ENCODE peak calls at places on chromosomes 12 and 14, in eight cellular contexts. C is suprapubic skin, H is transverse colon, P is GM12878, U is prostate gland, S is HCT116, O is GM23338, V is stomach. M is an unnamed sample.

GRCh38 chr12:49956663-49957569 is 4.8 kb upstream of the AQP5 start:
- DNase-seq in C (no peak), H (no peak), P (no peak), U (no peak), S (no peak), O (no peak), V (no peak), M (no peak)

GRCh38 chr12:78407722-78408121 is 456.9 kb upstream of the SYT1 start:
- DNase-seq in C (no peak), H (no peak), P (no peak), U (no peak), S (no peak), O (no peak), V (no peak), M (no peak)

GRCh38 chr14:34043627-34044372 is 92.9 kb upstream of the EGLN3 start:
- DNase-seq in C (no peak), H (no peak), P (peak; percentile 97), U (no peak), S (peak; percentile 82), O (peak; percentile 35), V (no peak), M (no peak)

GRCh38 chr12:98894412-98895085 is 249.5 kb downstream of the APAF1 start:
- DNase-seq in C (no peak), H (no peak), P (no peak), U (no peak), S (no peak), O (peak; percentile 74), V (no peak), M (no peak)

GRCh38 chr12:121240484-121241202 is 30.7 kb downstream of the P2RX4 start:
- DNase-seq in C (peak; percentile 85), H (peak; percentile 75), P (no peak), U (peak; percentile 19), S (no peak), O (peak; percentile 66), V (peak; percentile 58), M (peak; percentile 96)

GRCh38 chr12:83753205-83753604 is 1066.5 kb downstream of the TMTC2 start:
- DNase-seq in C (no peak), H (no peak), P (no peak), U (no peak), S (no peak), O (no peak), V (no peak), M (no peak)

GRCh38 chr12:50400104-50400637 is 514 bp upstream of the LARP4 start:
- DNase-seq in C (no peak), H (no peak), P (no peak), U (no peak), S (no peak), O (no peak), V (no peak), M (no peak)

GRCh38 chr12:66962316-66962715 is 283.4 kb upstream of the GRIP1 start:
- DNase-seq in C (no peak), H (no peak), P (no peak), U (no peak), S (no peak), O (no peak), V (no peak), M (no peak)

GRCh38 chr14:96095581-96096476 is 56.7 kb downstream of the C14orf132 start:
- DNase-seq in C (peak; percentile 81), H (no peak), P (no peak), U (peak; percentile 27), S (no peak), O (peak; percentile 43), V (peak; percentile 64), M (no peak)

GRCh38 chr14:60396718-60397343 is 89.0 kb downstream of the C14orf39 start:
- DNase-seq in C (no peak), H (no peak), P (no peak), U (no peak), S (no peak), O (peak; percentile 25), V (no peak), M (no peak)

GRCh38 chr14:106831322-106831720 is 1304.9 kb downstream of the TMEM121 start:
- DNase-seq in C (no peak), H (peak; percentile 66), P (no peak), U (no peak), S (no peak), O (peak; percentile 31), V (no peak), M (peak; percentile 81)

GRCh38 chr14:34824826-34825225 is 50.3 kb downstream of the BAZ1A start:
- DNase-seq in C (no peak), H (no peak), P (no peak), U (no peak), S (no peak), O (no peak), V (no peak), M (no peak)

GRCh38 chr12:105561981-105562726 is 231.7 kb downstream of the C12orf75 start:
- DNase-seq in C (no peak), H (peak; percentile 31), P (no peak), U (peak; percentile 55), S (peak; percentile 76), O (peak; percentile 6), V (peak; percentile 33), M (no peak)

GRCh38 chr12:108962256-108962655 is 58.6 kb downstream of the SVOP start:
- DNase-seq in C (no peak), H (no peak), P (no peak), U (no peak), S (no peak), O (no peak), V (no peak), M (no peak)

GRCh38 chr12:84091642-84092041 is 821.0 kb downstream of the SLC6A15 start:
- DNase-seq in C (no peak), H (no peak), P (no peak), U (no peak), S (no peak), O (no peak), V (no peak), M (peak; percentile 49)

GRCh38 chr12:110923692-110924334 is 3.4 kb upstream of the MYL2 start:
- DNase-seq in C (no peak), H (no peak), P (no peak), U (no peak), S (no peak), O (no peak), V (no peak), M (peak; percentile 58)

GRCh38 chr12:57173089-57173488 is 25.7 kb upstream of the LRP1-AS start:
- DNase-seq in C (no peak), H (no peak), P (no peak), U (no peak), S (no peak), O (peak; percentile 84), V (no peak), M (no peak)

GRCh38 chr12:56839489-56840442 is 76.6 kb downstream of the HSD17B6 start:
- DNase-seq in C (no peak), H (peak; percentile 47), P (peak; percentile 2), U (peak; percentile 24), S (peak; percentile 48), O (peak; percentile 87), V (peak; percentile 29), M (peak; percentile 77)

GRCh38 chr14:24911324-24912095 is 138.4 kb downstream of the STXBP6 start:
- DNase-seq in C (no peak), H (no peak), P (peak; percentile 27), U (no peak), S (no peak), O (no peak), V (no peak), M (no peak)

GRCh38 chr12:57452937-57453509 is 2.1 kb upstream of the INHBE start:
- DNase-seq in C (peak; percentile 86), H (peak; percentile 79), P (no peak), U (peak; percentile 69), S (no peak), O (peak; percentile 95), V (peak; percentile 82), M (peak; percentile 90)

DNA sequence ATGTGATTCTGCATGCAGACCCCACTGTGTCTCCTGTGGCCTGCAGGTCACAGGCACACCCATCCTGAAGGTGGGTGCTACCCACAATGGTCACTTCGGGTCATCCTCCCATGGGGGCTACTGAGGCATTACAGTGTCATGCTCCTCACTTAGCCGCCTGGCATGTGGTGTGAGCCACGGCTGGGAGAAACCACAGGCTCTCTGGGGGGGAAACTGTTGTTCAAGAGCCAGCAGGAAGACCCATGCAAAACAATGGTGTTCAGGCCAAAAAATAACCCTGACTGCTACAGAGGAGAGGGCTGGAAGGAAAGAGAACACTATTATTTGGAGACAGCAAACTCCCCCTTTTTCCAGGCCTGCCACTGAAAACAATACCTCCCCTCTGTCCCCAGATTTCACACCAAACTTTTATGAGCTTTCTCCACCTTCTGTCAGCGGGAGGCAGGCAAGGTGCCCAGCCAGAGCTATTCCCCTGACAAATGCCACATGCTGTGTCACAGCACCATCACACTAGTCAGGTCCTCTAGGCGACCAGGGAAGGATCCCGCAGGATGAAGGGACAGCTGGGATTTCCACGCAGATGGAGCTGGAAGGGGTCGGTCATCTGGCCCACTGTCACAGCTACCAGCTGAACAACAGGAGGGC is 83.7 kb downstream of the CHGA start:
- DNase-seq in C (no peak), H (no peak), P (no peak), U (peak; percentile 40), S (no peak), O (no peak), V (no peak), M (no peak)
- H3K4me1 ChIP-seq in C (peaks cover 72% of the 10 kb centered on the region), H (peaks cover 26% of the 10 kb centered on the region), P (peaks cover 8% of the 10 kb centered on the region), U (peaks cover 23% of the 10 kb centered on the region), S (peaks cover 6% of the 10 kb centered on the region), O (no peaks in the 10 kb centered on the region), V (peaks cover 19% of the 10 kb centered on the region), M (peaks cover 57% of the 10 kb centered on the region)

GRCh38 chr14:36975834-36976233 is 196.6 kb downstream of the SLC25A21 start:
- DNase-seq in C (no peak), H (no peak), P (no peak), U (no peak), S (no peak), O (no peak), V (no peak), M (no peak)
- TF ChIP-seq POLR2AphosphoS5 in C (no peak), H (no peak), P (no peak), U (no peak), S (no peak), O (no peak), V (no peak), M (no peak)

GRCh38 chr14:64963611-64964010 is 8.5 kb downstream of the RAB15 start:
- DNase-seq in C (no peak), H (no peak), P (no peak), U (no peak), S (no peak), O (no peak), V (no peak), M (no peak)
- H3K4me1 ChIP-seq in C (peaks cover 46% of the 10 kb centered on the region), H (no peaks in the 10 kb centered on the region), P (no peaks in the 10 kb centered on the region), U (peaks cover 7% of the 10 kb centered on the region), S (peaks cover 16% of the 10 kb centered on the region), O (peaks cover 12% of the 10 kb centered on the region), V (peaks cover 6% of the 10 kb centered on the region), M (no peaks in the 10 kb centered on the region)

GRCh38 chr12:53466640-53467039 is 14.7 kb downstream of the PCBP2 start:
- DNase-seq in C (no peak), H (no peak), P (no peak), U (peak; percentile 39), S (no peak), O (no peak), V (no peak), M (no peak)

GRCh38 chr12:53463802-53464375 is 12.0 kb downstream of the PCBP2 start:
- DNase-seq in C (no peak), H (no peak), P (no peak), U (no peak), S (no peak), O (no peak), V (no peak), M (no peak)

GRCh38 chr12:53467082-53467481 is 15.2 kb downstream of the PCBP2 start:
- DNase-seq in C (no peak), H (no peak), P (no peak), U (no peak), S (no peak), O (no peak), V (no peak), M (no peak)

GRCh38 chr12:53464685-53465084 is 12.8 kb downstream of the PCBP2 start:
- DNase-seq in C (no peak), H (no peak), P (no peak), U (no peak), S (no peak), O (no peak), V (no peak), M (no peak)

GRCh38 chr12:53465679-53466078 is 13.8 kb downstream of the PCBP2 start:
- DNase-seq in C (no peak), H (no peak), P (no peak), U (no peak), S (no peak), O (no peak), V (no peak), M (no peak)
- TF ChIP-seq POLR2AphosphoS5 in C (no peak), H (no peak), P (no peak), U (no peak), S (no peak), O (no peak), V (no peak), M (no peak)